ENCODE peak calls at places on chromosomes 13 and 19, in eight cellular contexts. One of them, this sample, is unnamed.

GRCh38 chr19:8569066-8569761 is 8.0 kb downstream of the MYO1F start:
- DNase-seq in lower leg skin: no peak
- DNase-seq in AG09319: peak
- DNase-seq in thoracic aorta: no peak
- DNase-seq in neural crest cell: no peak
- DNase-seq in fibroblast of pulmonary artery: peak
- DNase-seq in choroid plexus epithelial cell: peak
- DNase-seq in OCI-LY7: no peak
- DNase-seq in this sample: no peak

GRCh38 chr13:100235311-100235901 is 146.5 kb downstream of the PCCA start:
- DNase-seq in lower leg skin: no peak
- DNase-seq in AG09319: peak
- DNase-seq in thoracic aorta: no peak
- DNase-seq in neural crest cell: peak
- DNase-seq in fibroblast of pulmonary artery: peak
- DNase-seq in choroid plexus epithelial cell: peak
- DNase-seq in OCI-LY7: peak
- DNase-seq in this sample: peak

GRCh38 chr13:42337808-42338600 is 66.1 kb downstream of the AKAP11 start:
- DNase-seq in lower leg skin: no peak
- DNase-seq in AG09319: no peak
- DNase-seq in thoracic aorta: no peak
- DNase-seq in neural crest cell: no peak
- DNase-seq in fibroblast of pulmonary artery: no peak
- DNase-seq in choroid plexus epithelial cell: peak
- DNase-seq in OCI-LY7: no peak
- DNase-seq in this sample: no peak

GRCh38 chr13:52001120-52001731 is 10.0 kb downstream of the ATP7B start:
- DNase-seq in lower leg skin: no peak
- DNase-seq in AG09319: no peak
- DNase-seq in thoracic aorta: no peak
- DNase-seq in neural crest cell: no peak
- DNase-seq in fibroblast of pulmonary artery: peak
- DNase-seq in choroid plexus epithelial cell: peak
- DNase-seq in OCI-LY7: peak
- DNase-seq in this sample: no peak

GRCh38 chr13:39516140-39516539 is 86.9 kb downstream of the LHFPL6 start:
- DNase-seq in lower leg skin: no peak
- DNase-seq in AG09319: no peak
- DNase-seq in thoracic aorta: no peak
- DNase-seq in neural crest cell: no peak
- DNase-seq in fibroblast of pulmonary artery: no peak
- DNase-seq in choroid plexus epithelial cell: no peak
- DNase-seq in OCI-LY7: no peak
- DNase-seq in this sample: no peak

GRCh38 chr19:42246143-42246868 is 3.9 kb upstream of the GSK3A start:
- DNase-seq in lower leg skin: peak
- DNase-seq in AG09319: peak
- DNase-seq in thoracic aorta: peak
- DNase-seq in neural crest cell: no peak
- DNase-seq in fibroblast of pulmonary artery: peak
- DNase-seq in choroid plexus epithelial cell: peak
- DNase-seq in OCI-LY7: no peak
- DNase-seq in this sample: peak

GRCh38 chr19:1651548-1652394 is 644 bp downstream of the TCF3 start:
- DNase-seq in lower leg skin: no peak
- DNase-seq in AG09319: no peak
- DNase-seq in thoracic aorta: no peak
- DNase-seq in neural crest cell: no peak
- DNase-seq in fibroblast of pulmonary artery: peak
- DNase-seq in choroid plexus epithelial cell: peak
- DNase-seq in OCI-LY7: peak
- DNase-seq in this sample: peak

GRCh38 chr13:51212808-51213728 is 9.1 kb upstream of the FAM124A start:
- DNase-seq in lower leg skin: no peak
- DNase-seq in AG09319: no peak
- DNase-seq in thoracic aorta: no peak
- DNase-seq in neural crest cell: no peak
- DNase-seq in fibroblast of pulmonary artery: no peak
- DNase-seq in choroid plexus epithelial cell: peak
- DNase-seq in OCI-LY7: no peak
- DNase-seq in this sample: no peak

GRCh38 chr19:53957448-53958167 is 5.1 kb upstream of the CACNG8 start:
- DNase-seq in lower leg skin: no peak
- DNase-seq in AG09319: no peak
- DNase-seq in thoracic aorta: no peak
- DNase-seq in neural crest cell: no peak
- DNase-seq in fibroblast of pulmonary artery: no peak
- DNase-seq in choroid plexus epithelial cell: no peak
- DNase-seq in OCI-LY7: no peak
- DNase-seq in this sample: no peak

GRCh38 chr13:110109910-110110309 is 197.0 kb downstream of the COL4A1 start:
- DNase-seq in lower leg skin: peak
- DNase-seq in AG09319: peak
- DNase-seq in thoracic aorta: peak
- DNase-seq in neural crest cell: no peak
- DNase-seq in fibroblast of pulmonary artery: peak
- DNase-seq in choroid plexus epithelial cell: peak
- DNase-seq in OCI-LY7: no peak
- DNase-seq in this sample: no peak

GRCh38 chr13:110106726-110107125 is 200.2 kb downstream of the COL4A1 start:
- DNase-seq in lower leg skin: no peak
- DNase-seq in AG09319: peak
- DNase-seq in thoracic aorta: no peak
- DNase-seq in neural crest cell: no peak
- DNase-seq in fibroblast of pulmonary artery: peak
- DNase-seq in choroid plexus epithelial cell: no peak
- DNase-seq in OCI-LY7: no peak
- DNase-seq in this sample: no peak

GRCh38 chr13:110109140-110109783 is 197.7 kb downstream of the COL4A1 start:
- DNase-seq in lower leg skin: no peak
- DNase-seq in AG09319: no peak
- DNase-seq in thoracic aorta: no peak
- DNase-seq in neural crest cell: no peak
- DNase-seq in fibroblast of pulmonary artery: no peak
- DNase-seq in choroid plexus epithelial cell: no peak
- DNase-seq in OCI-LY7: no peak
- DNase-seq in this sample: no peak

GRCh38 chr13:110108348-110109139 is 198.4 kb downstream of the COL4A1 start:
- DNase-seq in lower leg skin: no peak
- DNase-seq in AG09319: peak
- DNase-seq in thoracic aorta: peak
- DNase-seq in neural crest cell: peak
- DNase-seq in fibroblast of pulmonary artery: peak
- DNase-seq in choroid plexus epithelial cell: peak
- DNase-seq in OCI-LY7: no peak
- DNase-seq in this sample: peak

DNA sequence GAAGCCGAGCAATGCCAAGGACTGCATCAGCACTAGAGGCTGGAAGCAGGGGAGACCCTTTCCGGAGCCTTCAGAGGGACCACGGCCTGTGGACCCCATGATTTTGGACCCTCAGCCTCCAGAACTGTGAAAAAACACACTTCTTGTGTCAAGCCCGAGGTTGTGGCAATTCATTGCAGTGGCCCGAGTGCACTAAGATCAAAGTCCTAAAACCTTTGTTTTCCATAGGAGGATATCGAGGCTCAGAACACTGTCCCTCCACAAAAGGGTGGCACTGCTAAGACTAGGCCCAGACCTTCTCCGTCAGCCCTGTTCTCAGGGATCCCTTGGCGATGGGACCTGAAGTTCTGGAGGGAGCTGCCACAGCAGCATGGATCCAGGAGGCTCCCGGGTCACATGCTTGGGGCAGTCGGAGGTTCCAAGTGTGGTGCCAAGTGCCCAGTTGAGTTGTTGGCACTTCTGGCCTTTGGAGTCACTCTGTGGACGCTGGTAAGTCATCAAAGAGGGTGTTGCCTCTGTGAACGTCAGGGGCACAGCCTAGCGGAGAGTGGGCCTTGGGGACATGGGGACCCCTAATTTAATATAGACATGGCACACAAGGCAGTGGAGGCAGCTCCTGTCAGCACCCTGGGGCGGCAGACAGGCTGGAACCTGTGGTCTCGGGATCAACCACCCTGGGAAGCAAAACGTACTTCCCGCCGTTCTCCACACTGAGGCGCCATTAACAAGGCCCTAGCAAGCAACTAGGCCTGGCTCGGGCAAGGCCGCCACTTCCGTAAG is 199.2 kb downstream of the COL4A1 start:
- DNase-seq in lower leg skin: no peak
- DNase-seq in AG09319: no peak
- DNase-seq in thoracic aorta: no peak
- DNase-seq in neural crest cell: no peak
- DNase-seq in fibroblast of pulmonary artery: no peak
- DNase-seq in choroid plexus epithelial cell: peak
- DNase-seq in OCI-LY7: no peak
- DNase-seq in this sample: peak
- TF ChIP-seq CTCF in lower leg skin: no peak
- TF ChIP-seq CTCF in AG09319: no peak
- TF ChIP-seq CTCF in thoracic aorta: no peak
- TF ChIP-seq CTCF in neural crest cell: no peak
- TF ChIP-seq CTCF in fibroblast of pulmonary artery: peak
- TF ChIP-seq CTCF in choroid plexus epithelial cell: peak
- TF ChIP-seq CTCF in OCI-LY7: no peak
- TF ChIP-seq CTCF in this sample: peak

GRCh38 chr19:48618278-48618915 is 581 bp downstream of the RPL18 start:
- DNase-seq in lower leg skin: no peak
- DNase-seq in AG09319: no peak
- DNase-seq in thoracic aorta: no peak
- DNase-seq in neural crest cell: no peak
- DNase-seq in fibroblast of pulmonary artery: no peak
- DNase-seq in choroid plexus epithelial cell: no peak
- DNase-seq in OCI-LY7: no peak
- DNase-seq in this sample: no peak

GRCh38 chr19:48619692-48620565 is 623 bp downstream of the SPHK2 start:
- DNase-seq in lower leg skin: no peak
- DNase-seq in AG09319: no peak
- DNase-seq in thoracic aorta: no peak
- DNase-seq in neural crest cell: no peak
- DNase-seq in fibroblast of pulmonary artery: no peak
- DNase-seq in choroid plexus epithelial cell: no peak
- DNase-seq in OCI-LY7: no peak
- DNase-seq in this sample: no peak

GRCh38 chr19:48617146-48617937 is 1.6 kb downstream of the RPL18 start:
- DNase-seq in lower leg skin: no peak
- DNase-seq in AG09319: no peak
- DNase-seq in thoracic aorta: no peak
- DNase-seq in neural crest cell: no peak
- DNase-seq in fibroblast of pulmonary artery: no peak
- DNase-seq in choroid plexus epithelial cell: peak
- DNase-seq in OCI-LY7: no peak
- DNase-seq in this sample: no peak

GRCh38 chr19:48616491-48617056 is 1.7 kb upstream of the FAM83E start:
- DNase-seq in lower leg skin: no peak
- DNase-seq in AG09319: no peak
- DNase-seq in thoracic aorta: no peak
- DNase-seq in neural crest cell: no peak
- DNase-seq in fibroblast of pulmonary artery: no peak
- DNase-seq in choroid plexus epithelial cell: no peak
- DNase-seq in OCI-LY7: no peak
- DNase-seq in this sample: no peak

DNA sequence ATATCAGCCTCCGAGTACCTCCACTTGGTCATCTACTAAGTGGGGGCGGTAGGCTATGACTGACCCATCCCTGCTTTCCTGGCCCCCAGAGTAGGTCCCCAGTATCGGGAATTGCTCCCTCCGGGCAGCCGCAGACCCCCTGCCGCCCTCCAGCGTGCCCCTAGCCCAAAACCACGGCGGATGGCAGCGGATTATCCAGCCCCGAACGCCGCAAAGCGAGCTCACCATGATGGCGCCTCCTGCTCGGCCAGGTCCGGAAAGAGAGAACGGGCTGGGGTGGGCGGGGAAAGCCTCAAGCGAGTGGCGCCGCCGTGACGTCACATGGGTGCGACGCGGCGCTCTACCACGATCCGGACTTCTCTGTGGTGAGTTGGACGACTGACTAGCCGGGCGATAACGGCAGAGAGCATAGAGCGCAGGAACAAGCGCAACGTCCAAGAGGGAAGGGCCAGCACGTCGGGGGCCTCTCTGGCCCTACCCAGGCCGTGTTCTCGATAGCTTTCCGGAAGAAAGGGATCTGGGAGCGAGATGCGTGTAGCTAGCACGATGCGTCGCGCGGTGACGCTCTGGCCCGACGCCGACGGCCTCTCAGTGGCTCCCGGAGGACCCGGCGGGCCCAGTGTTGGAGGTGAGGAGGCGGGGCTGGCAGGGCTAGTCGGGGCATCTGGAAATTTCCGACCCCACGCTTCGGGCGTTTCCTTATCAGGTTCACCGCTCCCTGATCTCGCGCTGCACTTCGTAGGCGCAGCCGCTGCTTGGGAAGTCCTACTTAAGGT is at the start of the genes RPL18 and SPHK2:
- DNase-seq in lower leg skin: peak
- DNase-seq in AG09319: peak
- DNase-seq in thoracic aorta: peak
- DNase-seq in neural crest cell: peak
- DNase-seq in fibroblast of pulmonary artery: peak
- DNase-seq in choroid plexus epithelial cell: peak
- DNase-seq in OCI-LY7: peak
- DNase-seq in this sample: peak
- TF ChIP-seq CTCF in lower leg skin: no peak
- TF ChIP-seq CTCF in AG09319: no peak
- TF ChIP-seq CTCF in thoracic aorta: no peak
- TF ChIP-seq CTCF in neural crest cell: no peak
- TF ChIP-seq CTCF in fibroblast of pulmonary artery: no peak
- TF ChIP-seq CTCF in choroid plexus epithelial cell: no peak
- TF ChIP-seq CTCF in OCI-LY7: no peak
- TF ChIP-seq CTCF in this sample: no peak

GRCh38 chr19:33905473-33905936 is 108.8 kb downstream of the KCTD15 start:
- DNase-seq in lower leg skin: no peak
- DNase-seq in AG09319: no peak
- DNase-seq in thoracic aorta: no peak
- DNase-seq in neural crest cell: no peak
- DNase-seq in fibroblast of pulmonary artery: no peak
- DNase-seq in choroid plexus epithelial cell: peak
- DNase-seq in OCI-LY7: no peak
- DNase-seq in this sample: peak
- TF ChIP-seq CTCF in lower leg skin: no peak
- TF ChIP-seq CTCF in AG09319: no peak
- TF ChIP-seq CTCF in thoracic aorta: no peak
- TF ChIP-seq CTCF in neural crest cell: no peak
- TF ChIP-seq CTCF in fibroblast of pulmonary artery: no peak
- TF ChIP-seq CTCF in choroid plexus epithelial cell: no peak
- TF ChIP-seq CTCF in OCI-LY7: no peak
- TF ChIP-seq CTCF in this sample: no peak

GRCh38 chr19:33978286-33978685 is 181.6 kb downstream of the KCTD15 start:
- DNase-seq in lower leg skin: no peak
- DNase-seq in AG09319: no peak
- DNase-seq in thoracic aorta: no peak
- DNase-seq in neural crest cell: no peak
- DNase-seq in fibroblast of pulmonary artery: no peak
- DNase-seq in choroid plexus epithelial cell: no peak
- DNase-seq in OCI-LY7: no peak
- DNase-seq in this sample: no peak
- TF ChIP-seq CTCF in lower leg skin: no peak
- TF ChIP-seq CTCF in AG09319: no peak
- TF ChIP-seq CTCF in thoracic aorta: no peak
- TF ChIP-seq CTCF in neural crest cell: no peak
- TF ChIP-seq CTCF in fibroblast of pulmonary artery: no peak
- TF ChIP-seq CTCF in choroid plexus epithelial cell: no peak
- TF ChIP-seq CTCF in OCI-LY7: no peak
- TF ChIP-seq CTCF in this sample: no peak

GRCh38 chr13:61727714-61728275 is 312.1 kb upstream of the PCDH20 start:
- DNase-seq in lower leg skin: no peak
- DNase-seq in AG09319: no peak
- DNase-seq in thoracic aorta: no peak
- DNase-seq in neural crest cell: no peak
- DNase-seq in fibroblast of pulmonary artery: peak
- DNase-seq in choroid plexus epithelial cell: peak
- DNase-seq in OCI-LY7: no peak
- DNase-seq in this sample: no peak

GRCh38 chr13:61728468-61728867 is 312.8 kb upstream of the PCDH20 start:
- DNase-seq in lower leg skin: no peak
- DNase-seq in AG09319: no peak
- DNase-seq in thoracic aorta: no peak
- DNase-seq in neural crest cell: no peak
- DNase-seq in fibroblast of pulmonary artery: peak
- DNase-seq in choroid plexus epithelial cell: peak
- DNase-seq in OCI-LY7: no peak
- DNase-seq in this sample: no peak
- TF ChIP-seq CTCF in lower leg skin: no peak
- TF ChIP-seq CTCF in AG09319: no peak
- TF ChIP-seq CTCF in thoracic aorta: no peak
- TF ChIP-seq CTCF in neural crest cell: no peak
- TF ChIP-seq CTCF in fibroblast of pulmonary artery: no peak
- TF ChIP-seq CTCF in choroid plexus epithelial cell: no peak
- TF ChIP-seq CTCF in OCI-LY7: no peak
- TF ChIP-seq CTCF in this sample: no peak

This sample was measured in endothelial cell.